ENCODE peak calls at places on chromosomes 11 and 22, in seven cellular contexts. One of them, this sample, is unnamed.

GRCh38 chr11:110909331-110909730 is 197.1 kb upstream of the ARHGAP20 start:
- DNase-seq in upper lobe of left lung: no peak
- DNase-seq in progenitor cell of endocrine pancreas: no peak
- DNase-seq in fibroblast of pulmonary artery: no peak
- DNase-seq in IMR-90: no peak
- DNase-seq in H54: no peak
- DNase-seq in WTC11: no peak
- DNase-seq in this sample: no peak

GRCh38 chr11:13284776-13285588 is 7.4 kb downstream of the BMAL1 start:
- DNase-seq in fibroblast of pulmonary artery: no peak
- DNase-seq in IMR-90: no peak
- DNase-seq in H54: no peak
- DNase-seq in WTC11: no peak
- DNase-seq in progenitor cell of endocrine pancreas: no peak
- DNase-seq in upper lobe of left lung: no peak
- DNase-seq in this sample: no peak

GRCh38 chr11:117281159-117281558 is 10.0 kb upstream of the BACE1-AS start:
- DNase-seq in fibroblast of pulmonary artery: peak; percentile 99
- DNase-seq in upper lobe of left lung: no peak
- DNase-seq in IMR-90: peak; percentile 99
- DNase-seq in progenitor cell of endocrine pancreas: no peak
- DNase-seq in H54: peak; percentile 45
- DNase-seq in WTC11: no peak
- DNase-seq in this sample: peak; percentile 35

GRCh38 chr22:25747245-25747944 is 5.4 kb downstream of the MYO18B start:
- DNase-seq in WTC11: no peak
- DNase-seq in upper lobe of left lung: no peak
- DNase-seq in H54: peak; percentile 78
- DNase-seq in IMR-90: peak; percentile 88
- DNase-seq in progenitor cell of endocrine pancreas: no peak
- DNase-seq in fibroblast of pulmonary artery: peak; percentile 92
- DNase-seq in this sample: no peak

GRCh38 chr11:65121447-65121864 is 478 bp downstream of the FAU start:
- DNase-seq in fibroblast of pulmonary artery: no peak
- DNase-seq in WTC11: no peak
- DNase-seq in H54: no peak
- DNase-seq in IMR-90: no peak
- DNase-seq in progenitor cell of endocrine pancreas: no peak
- DNase-seq in upper lobe of left lung: no peak
- DNase-seq in this sample: peak; percentile 55

GRCh38 chr11:83249972-83250593 is 36.1 kb downstream of the CCDC90B start:
- DNase-seq in H54: no peak
- DNase-seq in WTC11: no peak
- DNase-seq in IMR-90: peak; percentile 69
- DNase-seq in upper lobe of left lung: no peak
- DNase-seq in progenitor cell of endocrine pancreas: no peak
- DNase-seq in fibroblast of pulmonary artery: peak; percentile 75
- DNase-seq in this sample: no peak

GRCh38 chr22:47739216-47739615 is 976.8 kb downstream of the TBC1D22A start:
- DNase-seq in WTC11: no peak
- DNase-seq in fibroblast of pulmonary artery: no peak
- DNase-seq in upper lobe of left lung: no peak
- DNase-seq in H54: no peak
- DNase-seq in IMR-90: no peak
- DNase-seq in progenitor cell of endocrine pancreas: no peak
- DNase-seq in this sample: no peak

GRCh38 chr22:37231406-37232139 is 12.5 kb downstream of the RAC2 start:
- DNase-seq in upper lobe of left lung: no peak
- DNase-seq in H54: no peak
- DNase-seq in WTC11: no peak
- DNase-seq in fibroblast of pulmonary artery: no peak
- DNase-seq in progenitor cell of endocrine pancreas: no peak
- DNase-seq in IMR-90: no peak
- DNase-seq in this sample: peak; percentile 24

GRCh38 chr22:41517172-41518047 is 26.9 kb downstream of the POLR3H start:
- DNase-seq in H54: peak; percentile 46
- DNase-seq in progenitor cell of endocrine pancreas: peak; percentile 70
- DNase-seq in fibroblast of pulmonary artery: peak; percentile 70
- DNase-seq in upper lobe of left lung: peak; percentile 57
- DNase-seq in IMR-90: peak; percentile 46
- DNase-seq in WTC11: peak; percentile 86
- DNase-seq in this sample: peak; percentile 94

GRCh38 chr11:63667993-63668392 is 3.2 kb downstream of the ATL3 start:
- DNase-seq in progenitor cell of endocrine pancreas: no peak
- DNase-seq in WTC11: no peak
- DNase-seq in H54: peak; percentile 76
- DNase-seq in upper lobe of left lung: no peak
- DNase-seq in IMR-90: peak; percentile 97
- DNase-seq in fibroblast of pulmonary artery: peak; percentile 85
- DNase-seq in this sample: peak; percentile 13

GRCh38 chr22:31692186-31692886 is 30.3 kb upstream of the PISD start:
- DNase-seq in IMR-90: peak; percentile 68
- DNase-seq in H54: no peak
- DNase-seq in upper lobe of left lung: no peak
- DNase-seq in WTC11: no peak
- DNase-seq in fibroblast of pulmonary artery: peak; percentile 57
- DNase-seq in progenitor cell of endocrine pancreas: no peak
- DNase-seq in this sample: no peak

GRCh38 chr22:19080853-19081252 is 41.4 kb downstream of the DGCR2 start:
- DNase-seq in H54: no peak
- DNase-seq in fibroblast of pulmonary artery: no peak
- DNase-seq in WTC11: no peak
- DNase-seq in progenitor cell of endocrine pancreas: no peak
- DNase-seq in upper lobe of left lung: no peak
- DNase-seq in IMR-90: no peak
- DNase-seq in this sample: no peak

GRCh38 chr11:32088117-32088941 is 2.5 kb upstream of the RCN1 start:
- DNase-seq in IMR-90: peak; percentile 91
- DNase-seq in upper lobe of left lung: peak; percentile 35
- DNase-seq in progenitor cell of endocrine pancreas: no peak
- DNase-seq in H54: peak; percentile 60
- DNase-seq in WTC11: no peak
- DNase-seq in fibroblast of pulmonary artery: peak; percentile 96
- DNase-seq in this sample: no peak

GRCh38 chr22:44583076-44583760 is 85.2 kb upstream of the RTL6 start:
- DNase-seq in upper lobe of left lung: peak; percentile 17
- DNase-seq in progenitor cell of endocrine pancreas: no peak
- DNase-seq in WTC11: no peak
- DNase-seq in fibroblast of pulmonary artery: peak; percentile 41
- DNase-seq in H54: peak; percentile 32
- DNase-seq in IMR-90: peak; percentile 32
- DNase-seq in this sample: peak; percentile 34

GRCh38 chr22:21971858-21972275 is 10.7 kb downstream of the TOP3B start:
- DNase-seq in fibroblast of pulmonary artery: no peak
- DNase-seq in WTC11: no peak
- DNase-seq in IMR-90: no peak
- DNase-seq in upper lobe of left lung: no peak
- DNase-seq in H54: no peak
- DNase-seq in progenitor cell of endocrine pancreas: no peak
- DNase-seq in this sample: no peak

GRCh38 chr22:26679003-26679629 is 21.7 kb downstream of the MIAT start:
- DNase-seq in IMR-90: peak; percentile 71
- DNase-seq in WTC11: peak; percentile 89
- DNase-seq in H54: peak; percentile 36
- DNase-seq in fibroblast of pulmonary artery: peak; percentile 86
- DNase-seq in progenitor cell of endocrine pancreas: peak; percentile 73
- DNase-seq in upper lobe of left lung: peak; percentile 80
- DNase-seq in this sample: peak; percentile 96

GRCh38 chr11:120333801-120334200 is 2.4 kb upstream of the ARHGEF12 start:
- DNase-seq in fibroblast of pulmonary artery: no peak
- DNase-seq in IMR-90: no peak
- DNase-seq in progenitor cell of endocrine pancreas: no peak
- DNase-seq in upper lobe of left lung: no peak
- DNase-seq in H54: no peak
- DNase-seq in WTC11: no peak
- DNase-seq in this sample: no peak

GRCh38 chr11:6469599-6469998 is 4.1 kb downstream of the TRIM3 start:
- DNase-seq in fibroblast of pulmonary artery: no peak
- DNase-seq in IMR-90: no peak
- DNase-seq in H54: no peak
- DNase-seq in upper lobe of left lung: no peak
- DNase-seq in progenitor cell of endocrine pancreas: no peak
- DNase-seq in WTC11: no peak
- DNase-seq in this sample: no peak

GRCh38 chr11:95192717-95193116 is 38.3 kb downstream of the SESN3 start:
- DNase-seq in H54: no peak
- DNase-seq in upper lobe of left lung: no peak
- DNase-seq in progenitor cell of endocrine pancreas: no peak
- DNase-seq in WTC11: no peak
- DNase-seq in fibroblast of pulmonary artery: no peak
- DNase-seq in IMR-90: no peak
- DNase-seq in this sample: no peak

GRCh38 chr11:57562596-57562995 is 4.9 kb downstream of the UBE2L6 start:
- DNase-seq in H54: no peak
- DNase-seq in upper lobe of left lung: no peak
- DNase-seq in progenitor cell of endocrine pancreas: no peak
- DNase-seq in WTC11: no peak
- DNase-seq in fibroblast of pulmonary artery: no peak
- DNase-seq in IMR-90: no peak
- DNase-seq in this sample: peak; percentile 63

GRCh38 chr11:1060885-1061616 is 13.6 kb upstream of the MUC2 start:
- DNase-seq in upper lobe of left lung: peak; percentile 21
- DNase-seq in WTC11: no peak
- DNase-seq in progenitor cell of endocrine pancreas: no peak
- DNase-seq in fibroblast of pulmonary artery: peak; percentile 71
- DNase-seq in IMR-90: peak; percentile 56
- DNase-seq in H54: peak; percentile 86
- DNase-seq in this sample: no peak

GRCh38 chr11:75269367-75269660 is 28.7 kb downstream of the TPBGL start:
- DNase-seq in WTC11: no peak
- DNase-seq in fibroblast of pulmonary artery: no peak
- DNase-seq in progenitor cell of endocrine pancreas: no peak
- DNase-seq in IMR-90: no peak
- DNase-seq in H54: no peak
- DNase-seq in upper lobe of left lung: no peak
- DNase-seq in this sample: peak; percentile 31

GRCh38 chr11:45405916-45406670 is 120.0 kb upstream of the SYT13 start:
- DNase-seq in IMR-90: peak; percentile 23
- DNase-seq in WTC11: no peak
- DNase-seq in fibroblast of pulmonary artery: peak; percentile 54
- DNase-seq in progenitor cell of endocrine pancreas: no peak
- DNase-seq in H54: no peak
- DNase-seq in upper lobe of left lung: no peak
- DNase-seq in this sample: no peak

GRCh38 chr11:119782021-119782420 is 53.0 kb upstream of the NECTIN1 start:
- DNase-seq in progenitor cell of endocrine pancreas: no peak
- DNase-seq in fibroblast of pulmonary artery: no peak
- DNase-seq in WTC11: peak; percentile 44
- DNase-seq in IMR-90: no peak
- DNase-seq in H54: no peak
- DNase-seq in upper lobe of left lung: no peak
- DNase-seq in this sample: peak; percentile 76

GRCh38 chr11:113289341-113290187 is 24.8 kb upstream of the TTC12 start:
- DNase-seq in fibroblast of pulmonary artery: peak; percentile 64
- DNase-seq in WTC11: peak; percentile 81
- DNase-seq in upper lobe of left lung: peak; percentile 56
- DNase-seq in H54: peak; percentile 57
- DNase-seq in IMR-90: peak; percentile 38
- DNase-seq in progenitor cell of endocrine pancreas: peak; percentile 63
- DNase-seq in this sample: peak; percentile 93